ENCODE peak calls at places on chromosomes 6 and 20, in five cellular contexts. A is iPS DF 19.7, X is GM04504, R is Daoy, J is midbrain. P is an unnamed sample.

GRCh38 chr20:31872406-31872805 is 2.0 kb downstream of the TTLL9 start:
- DNase-seq in A (no peak), X (no peak), R (no peak), J (no peak), P (no peak)

GRCh38 chr20:6993016-6993415 is 225.5 kb downstream of the BMP2 start:
- DNase-seq in A (no peak), X (no peak), R (no peak), J (no peak), P (no peak)

GRCh38 chr6:3323148-3323547 is 64.4 kb downstream of the PSMG4 start:
- DNase-seq in A (no peak), X (no peak), R (no peak), J (no peak), P (no peak)

GRCh38 chr6:147201885-147202515 is 2.2 kb upstream of the STXBP5 start:
- DNase-seq in A (no peak), X (no peak), R (peak), J (no peak), P (no peak)

GRCh38 chr20:46128310-46129151 is 10.4 kb downstream of the CD40 start:
- DNase-seq in A (no peak), X (no peak), R (peak), J (no peak), P (no peak)

GRCh38 chr6:15962449-15962764 is 166.5 kb upstream of the MYLIP start:
- DNase-seq in A (no peak), X (peak), R (peak), J (no peak), P (no peak)

GRCh38 chr6:131443514-131443913 is 129.5 kb upstream of the ARG1 start:
- DNase-seq in A (no peak), X (no peak), R (no peak), J (no peak), P (no peak)

GRCh38 chr6:67759001-67759400 is 876.1 kb upstream of the ADGRB3 start:
- DNase-seq in A (no peak), X (no peak), R (no peak), J (no peak), P (no peak)

GRCh38 chr20:16363832-16364687 is 209.2 kb downstream of the KIF16B start:
- DNase-seq in A (no peak), X (peak), R (no peak), J (peak), P (no peak)

GRCh38 chr6:155604991-155605390 is 149.4 kb upstream of the NOX3 start:
- DNase-seq in A (no peak), X (no peak), R (no peak), J (no peak), P (no peak)

GRCh38 chr6:72819609-72820008 is 197.7 kb downstream of the KCNQ5 start:
- DNase-seq in A (no peak), X (no peak), R (no peak), J (no peak), P (no peak)